ENCODE peak calls at places on chromosome 19, in nine cellular contexts. T is BE2C, E is epithelial cell of esophagus, W is cardiac muscle cell, L is AG09319, B is keratinocyte, O is heart right ventricle, Q is RWPE1, G is dorsolateral prefrontal cortex. M is an unnamed sample.

GRCh38 chr19:46081928-46082727 is 41.3 kb upstream of the IGFL4 start:
- DNase-seq in T (peak), E (peak), W (peak), L (no peak), B (no peak), O (no peak), Q (peak), G (no peak), M (peak)

GRCh38 chr19:55165952-55166529 is 372 bp downstream of the DNAAF3 start:
- DNase-seq in T (peak), E (peak), W (peak), L (no peak), B (no peak), O (peak), Q (peak), G (peak), M (peak)

GRCh38 chr19:290539-291521 is at the start of gene PLPP2:
- DNase-seq in T (no peak), E (peak), W (peak), L (no peak), B (no peak), O (no peak), Q (peak), G (peak), M (no peak)

GRCh38 chr19:49887653-49888477 is 8.8 kb downstream of the IL4I1 start:
- DNase-seq in T (no peak), E (no peak), W (no peak), L (no peak), B (no peak), O (peak), Q (no peak), G (no peak), M (no peak)

GRCh38 chr19:44574201-44574950 is 39.0 kb upstream of the IGSF23 start:
- DNase-seq in T (no peak), E (no peak), W (no peak), L (no peak), B (no peak), O (no peak), Q (no peak), G (no peak), M (no peak)

GRCh38 chr19:47494211-47494547 is 10.2 kb upstream of the KPTN start:
- DNase-seq in T (no peak), E (no peak), W (no peak), L (no peak), B (no peak), O (no peak), Q (no peak), G (no peak), M (no peak)

GRCh38 chr19:49556412-49557398 is 23.7 kb downstream of the NOSIP start:
- DNase-seq in T (no peak), E (no peak), W (no peak), L (no peak), B (no peak), O (no peak), Q (no peak), G (no peak), M (no peak)

GRCh38 chr19:48994035-48994386 is 324 bp downstream of the RUVBL2 start:
- DNase-seq in T (no peak), E (no peak), W (no peak), L (no peak), B (no peak), O (no peak), Q (no peak), G (no peak), M (no peak)

GRCh38 chr19:18922228-18922985 is 2.9 kb downstream of the DDX49 start:
- DNase-seq in T (no peak), E (no peak), W (no peak), L (no peak), B (no peak), O (no peak), Q (no peak), G (no peak), M (no peak)

DNA sequence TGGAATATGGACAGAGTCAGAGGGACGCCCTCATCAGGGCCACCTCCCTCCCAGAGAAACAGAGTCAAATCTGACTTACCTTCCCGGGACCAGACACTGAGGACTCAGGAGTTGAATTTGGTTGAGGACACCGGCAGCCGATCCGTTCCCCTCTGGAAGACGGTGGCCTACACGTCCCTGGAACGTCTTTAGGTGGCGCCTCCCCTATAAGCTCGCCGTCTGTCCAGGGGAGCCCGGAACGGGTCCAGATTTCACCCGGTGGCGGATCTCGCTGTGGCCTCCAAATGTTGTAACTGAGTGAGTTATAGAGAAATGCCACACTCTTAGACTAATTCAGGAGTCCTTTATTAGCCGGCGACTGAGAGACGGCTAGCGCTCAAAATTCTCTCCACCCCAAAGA is 9.0 kb downstream of the TNFSF14 start:
- DNase-seq in T (no peak), E (no peak), W (no peak), L (no peak), B (no peak), O (no peak), Q (no peak), G (no peak), M (no peak)
- TF ChIP-seq CTCF in T (no peak), E (no peak), W (peak), L (no peak), B (no peak), O (no peak), Q (no peak), G (no peak), M (no peak)

GRCh38 chr19:3192684-3193083 is 7.0 kb downstream of the NCLN start:
- DNase-seq in T (no peak), E (no peak), W (no peak), L (no peak), B (no peak), O (no peak), Q (no peak), G (no peak), M (no peak)
- TF ChIP-seq CTCF in T (no peak), E (no peak), W (no peak), L (no peak), B (no peak), O (no peak), Q (no peak), G (no peak), M (no peak)

DNA sequence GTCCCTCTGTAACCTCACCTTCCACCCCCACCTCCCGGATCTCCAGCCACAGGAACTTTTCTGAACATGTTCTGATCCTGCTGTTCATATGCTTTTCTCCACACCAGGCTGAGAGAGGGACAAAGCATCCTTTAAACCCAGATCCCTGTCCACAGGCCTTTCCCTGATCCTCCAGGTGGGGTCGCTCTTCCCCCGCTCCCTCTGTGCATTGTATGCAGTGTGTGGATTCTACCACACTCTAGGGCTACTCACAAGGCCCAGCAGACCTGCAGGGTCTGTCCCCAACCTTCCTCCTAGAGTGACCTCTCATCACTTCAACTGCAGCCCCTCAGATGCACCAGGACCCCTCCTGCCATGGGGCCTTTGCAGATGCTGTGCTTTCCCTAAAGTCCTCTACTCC is 1200.6 kb downstream of the UQCRFS1 start:
- DNase-seq in T (no peak), E (no peak), W (no peak), L (no peak), B (no peak), O (no peak), Q (no peak), G (no peak), M (no peak)
- TF ChIP-seq CTCF in T (no peak), E (no peak), W (no peak), L (no peak), B (no peak), O (no peak), Q (no peak), G (no peak), M (peak)

GRCh38 chr19:12791345-12792047 is at the start of gene JUNB:
- DNase-seq in T (peak), E (peak), W (peak), L (peak), B (no peak), O (peak), Q (peak), G (peak), M (peak)
- TF ChIP-seq CTCF in T (no peak), E (no peak), W (no peak), L (no peak), B (no peak), O (no peak), Q (no peak), G (no peak), M (no peak)